ENCODE peak calls at places on chromosomes 2 and 18, in six cellular contexts. J is AG09319, Z is stomach, N is epithelial cell of proximal tubule, C is endothelial cell, H is RWPE1. X is an unnamed sample.

GRCh38 chr2:226791056-226791486 is 8.5 kb downstream of the IRS1 start:
- DNase-seq in J (no peak), C (peak; percentile 36), H (peak; percentile 28), Z (no peak), N (no peak), X (peak; percentile 81)

GRCh38 chr2:82215212-82215611 is 1910.7 kb upstream of the LRRTM1 start:
- DNase-seq in H (no peak), J (no peak), N (no peak), Z (no peak), C (no peak), X (no peak)

GRCh38 chr2:44522846-44523245 is 161.1 kb downstream of the CAMKMT start:
- DNase-seq in Z (no peak), N (no peak), H (no peak), J (no peak), C (no peak), X (no peak)

GRCh38 chr2:15748736-15749323 is 157.2 kb downstream of the DDX1 start:
- DNase-seq in Z (peak; percentile 35), C (peak; percentile 75), J (no peak), N (no peak), H (no peak), X (peak; percentile 36)

GRCh38 chr2:138356178-138356577 is 145.4 kb upstream of the SPOPL start:
- DNase-seq in Z (no peak), J (peak; percentile 37), C (no peak), N (peak; percentile 68), H (peak; percentile 15), X (no peak)

GRCh38 chr2:8380026-8380425 is 301.8 kb upstream of the ID2 start:
- DNase-seq in J (no peak), N (no peak), H (no peak), Z (no peak), C (peak; percentile 38), X (no peak)

GRCh38 chr2:215238485-215239098 is 73.3 kb upstream of the ATIC start:
- DNase-seq in N (no peak), Z (no peak), C (no peak), J (no peak), H (no peak), X (no peak)

GRCh38 chr2:109615637-109616144 is 1.5 kb downstream of the SOWAHC start:
- DNase-seq in J (no peak), N (no peak), Z (no peak), C (peak; percentile 7), H (peak; percentile 44), X (no peak)

GRCh38 chr2:40584432-40584831 is 132.5 kb upstream of the SLC8A1 start:
- DNase-seq in C (no peak), Z (no peak), J (no peak), H (no peak), N (no peak), X (no peak)

GRCh38 chr2:164560181-164560792 is 61.0 kb downstream of the GRB14 start:
- DNase-seq in H (peak; percentile 18), N (no peak), Z (no peak), C (no peak), J (peak; percentile 4), X (no peak)

GRCh38 chr2:31078579-31079105 is 59.6 kb downstream of the GALNT14 start:
- DNase-seq in Z (no peak), J (no peak), H (no peak), N (no peak), C (no peak), X (no peak)

GRCh38 chr18:21914739-21915319 is 174.2 kb downstream of the MIB1 start:
- DNase-seq in J (no peak), C (peak; percentile 48), N (no peak), Z (no peak), H (peak; percentile 30), X (no peak)

GRCh38 chr2:8453904-8454302 is 228.0 kb upstream of the ID2 start:
- DNase-seq in Z (no peak), H (no peak), J (no peak), C (no peak), N (peak; percentile 2), X (no peak)

GRCh38 chr2:31962757-31963361 is 47.9 kb downstream of the MEMO1 start:
- DNase-seq in C (no peak), J (no peak), H (no peak), N (no peak), Z (no peak), X (peak; percentile 41)

GRCh38 chr2:241350878-241351639 is 5.0 kb upstream of the FARP2 start:
- DNase-seq in C (no peak), J (no peak), H (no peak), Z (no peak), N (peak; percentile 71), X (no peak)

GRCh38 chr2:16139663-16140610 is 199.6 kb downstream of the MYCN start:
- DNase-seq in C (no peak), J (no peak), Z (no peak), N (no peak), H (no peak), X (no peak)

GRCh38 chr2:38115216-38116012 is 39.5 kb upstream of the CYP1B1 start:
- DNase-seq in J (no peak), N (no peak), Z (peak; percentile 86), C (peak; percentile 90), H (peak; percentile 80), X (peak; percentile 89)

GRCh38 chr2:241189856-241190201 is 1.4 kb downstream of the ANO7 start:
- DNase-seq in J (no peak), H (no peak), N (no peak), C (no peak), Z (no peak), X (no peak)

GRCh38 chr2:156340818-156341481 is 8.4 kb upstream of the NR4A2 start:
- DNase-seq in C (no peak), H (no peak), J (no peak), N (no peak), Z (no peak), X (peak; percentile 63)

GRCh38 chr18:59662008-59662701 is 35.1 kb downstream of the CCBE1 start:
- DNase-seq in N (no peak), Z (no peak), C (no peak), H (peak; percentile 64), J (no peak), X (no peak)

GRCh38 chr2:223008162-223008561 is 43.8 kb upstream of the KCNE4 start:
- DNase-seq in J (no peak), Z (no peak), H (no peak), N (no peak), C (no peak), X (no peak)

GRCh38 chr2:175137793-175138192 is 30.2 kb downstream of the ATF2 start:
- DNase-seq in C (no peak), N (no peak), Z (no peak), H (no peak), J (no peak), X (no peak)

GRCh38 chr2:118834901-118835738 is 12.3 kb downstream of the EN1 start:
- DNase-seq in Z (no peak), J (no peak), H (no peak), C (peak; percentile 46), N (no peak), X (no peak)

GRCh38 chr2:103792039-103792438 is 1030.2 kb downstream of the TMEM182 start:
- DNase-seq in N (no peak), C (no peak), Z (no peak), J (no peak), H (no peak), X (no peak)

GRCh38 chr18:34697233-34697632 is 12.9 kb upstream of the DTNA start:
- DNase-seq in J (no peak), Z (no peak), C (no peak), H (no peak), N (no peak), X (no peak)

GRCh38 chr2:127810156-127810636 is 775 bp downstream of the WDR33 start:
- DNase-seq in J (no peak), Z (no peak), H (peak; percentile 38), N (peak; percentile 31), C (no peak), X (no peak)

GRCh38 chr2:223779877-223780276 is 57.5 kb downstream of the AP1S3 start:
- DNase-seq in Z (no peak), N (no peak), H (peak; percentile 49), J (no peak), C (peak; percentile 20), X (peak; percentile 68)

GRCh38 chr2:152500336-152500735 is 165.4 kb downstream of the FMNL2 start:
- DNase-seq in N (no peak), J (no peak), H (no peak), C (no peak), Z (no peak), X (no peak)
- TF ChIP-seq CTCF in N (peak; percentile 32), J (no peak), H (no peak), C (no peak), Z (no peak), X (no peak)

GRCh38 chr2:22110244-22110651 is 986.5 kb downstream of the TDRD15 start:
- DNase-seq in Z (no peak), C (no peak), J (no peak), H (no peak), N (no peak), X (no peak)
- TF ChIP-seq CTCF in Z (no peak), C (peak; percentile 16), J (no peak), H (no peak), N (peak; percentile 23), X (no peak)

GRCh38 chr18:11872479-11873136 is 21.4 kb downstream of the CHMP1B start:
- DNase-seq in H (peak; percentile 73), N (no peak), J (no peak), C (no peak), Z (peak; percentile 47), X (peak; percentile 28)
- TF ChIP-seq CTCF in H (peak; percentile 55), N (peak; percentile 70), J (peak; percentile 53), C (peak; percentile 16), Z (peak; percentile 45), X (peak; percentile 30)

GRCh38 chr2:172481507-172482262 is 54.3 kb downstream of the ITGA6 start:
- DNase-seq in Z (no peak), N (no peak), H (no peak), J (no peak), C (no peak), X (no peak)

GRCh38 chr2:172484706-172485105 is 57.3 kb downstream of the ITGA6 start:
- DNase-seq in C (no peak), N (no peak), H (no peak), Z (no peak), J (no peak), X (no peak)

GRCh38 chr2:172488556-172488955 is 61.2 kb downstream of the ITGA6 start:
- DNase-seq in J (no peak), N (no peak), C (no peak), Z (no peak), H (no peak), X (no peak)

GRCh38 chr2:172480301-172481218 is 53.2 kb downstream of the ITGA6 start:
- DNase-seq in Z (no peak), C (no peak), H (no peak), N (no peak), J (no peak), X (peak; percentile 55)

DNA sequence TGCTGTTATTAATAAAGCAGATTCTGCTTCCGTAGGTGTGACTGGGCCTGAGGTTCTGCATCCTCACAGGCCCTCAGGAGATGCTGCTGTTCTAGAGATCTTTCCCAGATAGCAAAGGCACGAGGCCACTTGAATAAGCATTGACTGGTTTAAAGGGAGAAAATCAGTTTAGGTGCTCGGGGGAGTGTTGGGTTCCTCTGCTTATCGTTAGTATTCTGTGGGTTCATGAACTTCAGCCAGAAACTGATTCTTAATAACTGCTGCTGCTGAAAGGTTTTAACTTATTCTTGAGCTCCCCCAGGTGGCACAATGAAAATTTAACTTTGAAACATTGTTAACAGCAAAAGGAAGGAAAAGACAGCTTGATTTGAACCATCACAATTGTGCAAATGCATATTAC is 56.9 kb downstream of the ITGA6 start:
- DNase-seq in H (no peak), N (no peak), J (no peak), Z (no peak), C (no peak), X (no peak)
- TF ChIP-seq CTCF in H (peak; percentile 23), N (peak; percentile 49), J (peak; percentile 34), Z (no peak), C (no peak), X (peak; percentile 42)